ENCODE peak calls at places on chromosomes 12 and 14, in ten cellular contexts. J is M059J; Z is AG04449; V is activated CD4-positive, CD25-positive, alpha-beta regulatory T cell; K is G401; C is NCI-H748 treated with DMSO at 0.1 percent for 48 hours; A is thoracic aorta; E is CD8-positive, alpha-beta T cell; Q is GM23338; B is NCI-H1105 treated with DMSO at 0.1 percent for 48 hours. I is an unnamed sample.

GRCh38 chr14:21258194-21258888 is 10.9 kb downstream of the HNRNPC start:
- DNase-seq in A (no peak), J (no peak), K (no peak), B (no peak), Q (no peak), E (no peak), C (no peak), Z (no peak), V (no peak), I (no peak)

GRCh38 chr12:101670007-101670671 is 27.3 kb upstream of the CHPT1 start:
- DNase-seq in V (no peak), K (peak; percentile 25), C (no peak), E (peak; percentile 6), Q (peak; percentile 59), Z (peak; percentile 23), J (peak; percentile 29), B (no peak), A (no peak), I (peak; percentile 11)

GRCh38 chr12:44603701-44604100 is 272.4 kb downstream of the NELL2 start:
- DNase-seq in J (no peak), E (no peak), K (peak; percentile 80), C (no peak), Q (no peak), Z (no peak), V (no peak), A (no peak), B (no peak), I (no peak)

GRCh38 chr12:14367097-14367661 is 1.7 kb downstream of the ATF7IP start:
- DNase-seq in C (peak; percentile 23), K (peak; percentile 55), Z (no peak), B (no peak), J (peak; percentile 52), V (no peak), E (no peak), Q (no peak), A (no peak), I (no peak)

GRCh38 chr12:38664661-38665269 is 240.6 kb downstream of the CPNE8 start:
- DNase-seq in Q (peak; percentile 49), K (peak; percentile 1), J (peak; percentile 23), Z (no peak), A (no peak), B (peak; percentile 7), C (no peak), E (no peak), V (no peak), I (no peak)

GRCh38 chr12:18861287-18861858 is 123.5 kb downstream of the CAPZA3 start:
- DNase-seq in C (no peak), J (peak; percentile 22), K (no peak), E (no peak), A (no peak), B (peak; percentile 55), V (no peak), Z (no peak), Q (no peak), I (no peak)

GRCh38 chr12:60279224-60279623 is 683.4 kb downstream of the SLC16A7 start:
- DNase-seq in E (no peak), K (no peak), B (no peak), Q (no peak), C (no peak), J (peak; percentile 48), V (no peak), A (no peak), Z (no peak), I (no peak)

GRCh38 chr14:39023939-39024871 is 78.8 kb downstream of the SEC23A start:
- DNase-seq in V (no peak), C (peak; percentile 23), Z (no peak), J (no peak), B (peak; percentile 85), K (peak; percentile 29), A (no peak), E (no peak), Q (no peak), I (no peak)

GRCh38 chr12:32476446-32476845 is 77.1 kb downstream of the FGD4 start:
- DNase-seq in E (no peak), V (no peak), J (no peak), C (no peak), B (no peak), Q (no peak), A (no peak), Z (no peak), K (no peak), I (no peak)

GRCh38 chr14:100872641-100873071 is 30.9 kb downstream of the RTL1 start:
- DNase-seq in C (no peak), Q (no peak), A (no peak), E (no peak), Z (no peak), J (no peak), K (no peak), V (no peak), B (no peak), I (no peak)